ENCODE peak calls at places on chromosomes 13 and 19, in eight cellular contexts. One of them, this sample, is unnamed.

GRCh38 chr13:28707629-28708427 is 10.9 kb downstream of the SLC46A3 start:
- DNase-seq in left colon: no peak
- DNase-seq in anterior cingulate cortex: no peak
- DNase-seq in GM20000: peak
- DNase-seq in Right ventricle myocardium superior: no peak
- DNase-seq in cardiac fibroblast: peak
- DNase-seq in hepatocyte: peak
- DNase-seq in HCT116: no peak
- DNase-seq in this sample: peak

GRCh38 chr19:55912916-55913315 is 19.2 kb downstream of the NLRP13 start:
- DNase-seq in hepatocyte: no peak
- DNase-seq in left colon: no peak
- DNase-seq in anterior cingulate cortex: no peak
- DNase-seq in GM20000: no peak
- DNase-seq in Right ventricle myocardium superior: no peak
- DNase-seq in HCT116: no peak
- DNase-seq in cardiac fibroblast: no peak
- DNase-seq in this sample: no peak

GRCh38 chr19:5680083-5680436 is 256 bp downstream of the MICOS13 start:
- DNase-seq in cardiac fibroblast: no peak
- DNase-seq in hepatocyte: peak
- DNase-seq in HCT116: no peak
- DNase-seq in left colon: peak
- DNase-seq in Right ventricle myocardium superior: peak
- DNase-seq in GM20000: no peak
- DNase-seq in anterior cingulate cortex: no peak
- DNase-seq in this sample: peak

GRCh38 chr19:5628919-5629481 is 6.1 kb downstream of the SAFB start:
- DNase-seq in cardiac fibroblast: no peak
- DNase-seq in anterior cingulate cortex: no peak
- DNase-seq in GM20000: no peak
- DNase-seq in Right ventricle myocardium superior: no peak
- DNase-seq in hepatocyte: no peak
- DNase-seq in HCT116: no peak
- DNase-seq in left colon: no peak
- DNase-seq in this sample: peak

GRCh38 chr13:52925775-52926285 is 77.4 kb upstream of the PCDH8 start:
- DNase-seq in cardiac fibroblast: no peak
- DNase-seq in left colon: no peak
- DNase-seq in GM20000: no peak
- DNase-seq in anterior cingulate cortex: no peak
- DNase-seq in Right ventricle myocardium superior: peak
- DNase-seq in hepatocyte: no peak
- DNase-seq in HCT116: no peak
- DNase-seq in this sample: no peak

GRCh38 chr13:110293649-110294048 is 13.3 kb downstream of the COL4A1 start:
- DNase-seq in Right ventricle myocardium superior: no peak
- DNase-seq in anterior cingulate cortex: no peak
- DNase-seq in hepatocyte: no peak
- DNase-seq in cardiac fibroblast: no peak
- DNase-seq in left colon: no peak
- DNase-seq in HCT116: no peak
- DNase-seq in GM20000: no peak
- DNase-seq in this sample: no peak

GRCh38 chr19:31516756-31517155 is 167.5 kb upstream of the TSHZ3 start:
- DNase-seq in cardiac fibroblast: no peak
- DNase-seq in hepatocyte: no peak
- DNase-seq in Right ventricle myocardium superior: no peak
- DNase-seq in anterior cingulate cortex: no peak
- DNase-seq in HCT116: no peak
- DNase-seq in left colon: no peak
- DNase-seq in GM20000: no peak
- DNase-seq in this sample: no peak

GRCh38 chr19:2274937-2275535 is 6.9 kb downstream of the PEAK3 start:
- DNase-seq in Right ventricle myocardium superior: peak
- DNase-seq in HCT116: no peak
- DNase-seq in GM20000: peak
- DNase-seq in hepatocyte: peak
- DNase-seq in anterior cingulate cortex: peak
- DNase-seq in left colon: peak
- DNase-seq in cardiac fibroblast: peak
- DNase-seq in this sample: no peak

GRCh38 chr19:11227201-11227886 is 12.1 kb upstream of the ANGPTL8 start:
- DNase-seq in anterior cingulate cortex: no peak
- DNase-seq in left colon: no peak
- DNase-seq in hepatocyte: no peak
- DNase-seq in GM20000: no peak
- DNase-seq in HCT116: peak
- DNase-seq in cardiac fibroblast: peak
- DNase-seq in Right ventricle myocardium superior: no peak
- DNase-seq in this sample: no peak

GRCh38 chr19:16836115-16836905 is 7.1 kb downstream of the SIN3B start:
- DNase-seq in left colon: no peak
- DNase-seq in Right ventricle myocardium superior: peak
- DNase-seq in HCT116: no peak
- DNase-seq in GM20000: peak
- DNase-seq in hepatocyte: no peak
- DNase-seq in anterior cingulate cortex: no peak
- DNase-seq in cardiac fibroblast: peak
- DNase-seq in this sample: peak